ENCODE peak calls at places on chromosomes 6 and 20, in four cellular contexts. L, S, C and O are unnamed samples.
A peak's percentile ranks its signal among the peaks of the same experiment; 100 is the strongest.

GRCh38 chr6:22829070-22829469 is 259.7 kb downstream of the HDGFL1 start:
- DNase-seq in L (no peak), S (no peak), C (no peak), O (no peak)

GRCh38 chr20:44001667-44002596 is 87.3 kb downstream of the TOX2 start:
- DNase-seq in L (peak; percentile 27), S (no peak), C (no peak), O (no peak)

GRCh38 chr6:108737594-108738546 is 110.4 kb upstream of the ARMC2 start:
- DNase-seq in L (no peak), S (peak; percentile 30), C (no peak), O (peak; percentile 37)

GRCh38 chr20:17507032-17507431 is 24.1 kb downstream of the BFSP1 start:
- DNase-seq in L (no peak), S (no peak), C (no peak), O (no peak)

GRCh38 chr6:131427441-131428051 is 145.5 kb upstream of the ARG1 start:
- DNase-seq in L (no peak), S (no peak), C (no peak), O (no peak)

GRCh38 chr6:132122871-132123270 is 171.7 kb upstream of the CCN2 start:
- DNase-seq in L (no peak), S (no peak), C (no peak), O (no peak)

GRCh38 chr6:2875840-2876207 is 27.3 kb downstream of the SERPINB9 start:
- DNase-seq in L (peak; percentile 64), S (no peak), C (peak; percentile 70), O (no peak)

GRCh38 chr6:144341831-144342527 is 56.8 kb downstream of the UTRN start:
- DNase-seq in L (peak; percentile 46), S (no peak), C (no peak), O (no peak)

GRCh38 chr6:133446789-133447188 is 205.6 kb downstream of the EYA4 start:
- DNase-seq in L (no peak), S (no peak), C (no peak), O (no peak)

GRCh38 chr6:132126150-132126549 is 175.0 kb upstream of the CCN2 start:
- DNase-seq in L (no peak), S (no peak), C (no peak), O (no peak)

GRCh38 chr20:1877604-1878195 is 17.5 kb upstream of the SIRPA start:
- DNase-seq in L (no peak), S (no peak), C (no peak), O (no peak)

GRCh38 chr6:69835414-69836179 is 30.8 kb upstream of the COL19A1 start:
- DNase-seq in L (no peak), S (no peak), C (peak; percentile 24), O (peak; percentile 65)

GRCh38 chr6:22409487-22409886 is 112.7 kb upstream of the PRL start:
- DNase-seq in L (no peak), S (no peak), C (no peak), O (no peak)

GRCh38 chr20:58325914-58326313 is 16.4 kb downstream of the RAB22A start:
- DNase-seq in L (no peak), S (no peak), C (no peak), O (no peak)

GRCh38 chr20:53402233-53403005 is 191.2 kb downstream of the ZNF217 start:
- DNase-seq in L (no peak), S (no peak), C (no peak), O (no peak)

GRCh38 chr6:2215342-2215741 is 30.1 kb downstream of the GMDS start:
- DNase-seq in L (no peak), S (no peak), C (no peak), O (no peak)

GRCh38 chr20:57392512-57393271 is 1.5 kb downstream of the RBM38 start:
- DNase-seq in L (peak; percentile 63), S (peak; percentile 82), C (no peak), O (no peak)

GRCh38 chr6:19834858-19835257 is 2.3 kb upstream of the ID4 start:
- DNase-seq in L (no peak), S (no peak), C (no peak), O (no peak)

GRCh38 chr20:59835448-59836395 is 97.7 kb downstream of the SYCP2 start:
- DNase-seq in L (peak; percentile 45), S (no peak), C (peak; percentile 72), O (peak; percentile 47)

GRCh38 chr20:36064661-36065426 is 89.7 kb upstream of the EPB41L1 start:
- DNase-seq in L (peak; percentile 99), S (peak; percentile 93), C (peak; percentile 99), O (peak; percentile 94)

GRCh38 chr6:114862809-114863208 is 520.0 kb upstream of the HS3ST5 start:
- DNase-seq in L (no peak), S (no peak), C (no peak), O (no peak)

GRCh38 chr20:43352996-43353395 is 104.7 kb upstream of the SRSF6 start:
- DNase-seq in L (no peak), S (no peak), C (no peak), O (no peak)

GRCh38 chr20:32052090-32052791 is at the start of gene HCK:
- DNase-seq in L (no peak), S (no peak), C (peak; percentile 57), O (no peak)

GRCh38 chr20:32050324-32050723 is 1.7 kb upstream of the HCK start:
- DNase-seq in L (no peak), S (no peak), C (no peak), O (no peak)

GRCh38 chr20:32050851-32051556 is 1.0 kb upstream of the HCK start:
- DNase-seq in L (peak; percentile 33), S (no peak), C (no peak), O (no peak)

GRCh38 chr20:32052792-32053362 is 835 bp downstream of the HCK start:
- DNase-seq in L (peak; percentile 34), S (peak; percentile 42), C (no peak), O (no peak)

GRCh38 chr20:32051720-32052089 is 337 bp upstream of the HCK start:
- DNase-seq in L (no peak), S (no peak), C (no peak), O (no peak)
- H3K4me3 ChIP-seq in L (no peak overlapping the region), S (no peak overlapping the region), C (no peak overlapping the region), O (no peak overlapping the region)

DNA sequence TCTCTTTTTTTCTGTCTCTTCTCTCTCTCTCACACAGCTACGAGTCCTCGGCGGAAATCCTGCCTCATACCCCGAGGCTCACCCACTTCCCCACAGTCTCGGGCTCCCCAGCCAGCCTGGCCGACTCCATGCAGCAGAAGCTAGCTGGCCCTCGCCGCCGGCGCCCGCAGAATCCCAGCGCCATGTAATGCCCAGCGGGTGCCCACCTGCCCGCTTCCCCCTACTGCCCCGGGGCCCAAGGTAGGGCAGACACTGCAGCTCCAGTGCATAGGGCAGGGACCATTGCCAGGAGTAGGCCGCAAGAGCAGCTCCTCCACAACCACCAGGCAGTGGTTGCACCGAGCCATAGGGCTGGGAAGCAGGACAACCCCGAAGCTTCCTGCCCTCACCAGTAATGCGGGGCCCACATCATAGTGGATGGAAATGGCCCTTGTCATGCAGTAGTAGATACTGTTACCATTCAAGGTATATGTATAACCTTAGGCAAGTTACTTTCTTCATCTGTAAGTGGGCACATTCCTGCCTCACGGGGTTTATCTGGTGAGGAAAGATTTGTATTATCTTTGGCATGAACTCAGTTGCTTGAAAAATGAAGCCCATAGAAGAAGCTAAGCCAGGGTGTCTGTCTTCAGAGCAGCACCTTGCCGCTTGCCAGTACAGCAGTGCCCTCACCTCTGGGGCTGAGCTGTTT is 36.9 kb upstream of the ID1 start:
- DNase-seq in L (no peak), S (no peak), C (no peak), O (no peak)
- H3K4me1 ChIP-seq in L (peaks cover 5% of the 10 kb centered on the region), S (peaks cover 13% of the 10 kb centered on the region), C (peaks cover 39% of the 10 kb centered on the region), O (peaks cover 50% of the 10 kb centered on the region)

GRCh38 chr6:53544500-53545308 is at the start of gene GCLC:
- DNase-seq in L (peak; percentile 95), S (peak; percentile 94), C (peak; percentile 94), O (peak; percentile 94)

GRCh38 chr6:53547166-53547814 is 2.4 kb upstream of the GCLC start:
- DNase-seq in L (peak; percentile 40), S (no peak), C (peak; percentile 32), O (no peak)

GRCh38 chr6:53546256-53546655 is 1.4 kb upstream of the GCLC start:
- DNase-seq in L (no peak), S (no peak), C (no peak), O (no peak)

GRCh38 chr6:53544050-53544499 is 826 bp downstream of the GCLC start:
- DNase-seq in L (peak; percentile 41), S (no peak), C (no peak), O (no peak)

GRCh38 chr6:53547815-53548496 is 3.1 kb upstream of the GCLC start:
- DNase-seq in L (peak; percentile 98), S (peak; percentile 98), C (peak; percentile 95), O (peak; percentile 95)
- TF ChIP-seq CTCF in L (no peak), S (peak; percentile 4), C (no peak), O (peak; percentile 10)

DNA sequence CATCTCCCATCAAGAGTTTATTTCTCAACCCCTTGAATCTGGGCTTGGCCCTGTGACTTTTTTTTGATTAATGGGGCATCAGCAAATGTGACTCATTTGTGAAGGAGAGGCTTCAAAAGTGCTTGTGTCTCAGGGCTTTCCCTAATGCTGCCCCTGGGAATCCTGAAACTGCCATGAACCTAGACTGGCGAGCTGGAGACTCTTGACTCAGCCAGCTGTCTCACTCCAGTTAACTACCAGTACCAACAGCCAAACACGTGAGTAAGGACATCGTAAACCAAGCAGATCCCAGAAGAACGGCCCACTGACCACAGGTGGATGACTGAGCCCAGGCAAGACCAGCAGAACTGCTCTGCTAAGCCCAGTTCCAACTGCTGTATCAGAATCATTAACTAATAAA is 72.8 kb upstream of the ADTRP start:
- DNase-seq in L (no peak), S (peak; percentile 21), C (no peak), O (no peak)
- H3K4me3 ChIP-seq in L (no peak overlapping the region), S (no peak overlapping the region), C (no peak overlapping the region), O (no peak overlapping the region)

DNA sequence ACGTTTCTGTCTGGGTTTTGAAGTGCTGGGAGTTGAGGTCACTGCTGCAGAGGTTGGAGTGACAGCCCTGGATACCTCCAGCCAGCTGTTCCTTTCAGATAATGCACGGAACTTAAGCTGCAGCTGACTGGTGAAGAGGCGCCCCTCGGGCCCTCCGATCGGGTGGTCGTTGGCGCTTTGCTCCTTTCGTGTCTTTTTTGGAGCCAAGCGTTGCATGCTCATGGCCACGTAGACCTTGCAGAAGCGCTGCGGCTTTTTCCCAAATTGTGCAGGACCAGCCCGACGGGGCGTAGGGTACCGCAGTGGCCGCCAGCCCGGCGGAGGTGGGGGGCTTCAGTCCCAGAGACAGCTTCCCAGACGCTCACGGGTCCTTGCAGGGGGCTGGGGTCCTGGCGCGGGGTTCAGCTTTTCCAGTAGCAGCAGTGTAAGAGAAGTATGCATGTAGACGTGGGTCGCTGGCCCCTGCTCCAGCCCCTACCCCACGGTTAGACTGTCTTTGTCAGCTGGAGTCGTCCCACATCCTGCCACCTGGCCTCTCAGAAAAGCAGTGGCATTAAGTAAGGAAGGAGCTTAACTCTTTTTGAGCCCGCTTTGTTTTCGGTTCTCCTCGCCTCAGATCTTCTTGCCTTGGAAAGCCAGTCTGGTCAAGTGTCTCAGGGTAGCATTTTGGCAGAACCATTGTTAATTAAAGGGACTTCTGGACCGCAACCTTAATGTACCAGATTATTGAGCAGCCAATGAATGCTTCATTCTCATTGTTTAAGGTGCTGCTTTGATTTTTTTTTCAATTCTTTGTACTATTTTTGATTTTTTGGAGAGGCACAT is 838 bp downstream of the TNFAIP3 start:
- DNase-seq in L (peak; percentile 54), S (no peak), C (no peak), O (peak; percentile 19)
- H3K4me1 ChIP-seq in L (peaks cover 8% of the 10 kb centered on the region), S (peaks cover 27% of the 10 kb centered on the region), C (no peaks in the 10 kb centered on the region), O (peaks cover 19% of the 10 kb centered on the region)

DNA sequence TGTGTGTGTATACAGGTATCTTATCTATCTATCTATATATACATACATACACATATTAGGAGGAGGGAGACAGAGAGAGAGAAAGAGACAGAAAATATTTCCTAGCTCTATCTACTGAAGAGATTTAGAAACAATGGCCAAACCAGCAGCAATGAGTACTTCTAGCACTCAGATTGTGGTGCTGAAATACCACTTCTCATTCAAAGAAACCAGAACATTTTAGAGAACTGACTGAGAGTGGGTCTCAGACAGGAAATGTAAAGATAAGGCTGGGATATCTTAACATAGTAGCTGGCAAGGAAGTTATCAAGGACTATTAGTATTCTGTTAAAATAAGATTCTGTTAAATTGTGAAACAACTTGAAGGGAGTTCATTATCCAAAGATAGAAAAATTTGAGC is 57.1 kb downstream of the DNAAF9 start:
- DNase-seq in L (no peak), S (no peak), C (no peak), O (no peak)
- TF ChIP-seq CTCF in L (no peak), S (no peak), C (no peak), O (no peak)